ENCODE peak calls at places on chromosome X, in five cellular contexts. V, O, H, W and B are unnamed samples.

GRCh38 chrX:675896-676295 is 45.3 kb downstream of the SHOX start:
- DNase-seq in V (no peak), W (no peak), O (no peak), H (no peak), B (no peak)

GRCh38 chrX:40945366-40945713 is 139.9 kb upstream of the USP9X start:
- DNase-seq in V (peak; percentile 81), O (peak; percentile 26), W (no peak), H (peak; percentile 57), B (no peak)

GRCh38 chrX:7228226-7228625 is 80.3 kb upstream of the PUDP start:
- DNase-seq in V (no peak), W (no peak), H (no peak), O (no peak), B (no peak)

GRCh38 chrX:155761185-155761584 is 120.0 kb upstream of the VAMP7 start:
- DNase-seq in V (no peak), W (no peak), O (no peak), H (no peak), B (no peak)

GRCh38 chrX:87338510-87338909 is 179.1 kb upstream of the KLHL4 start:
- DNase-seq in V (peak; percentile 47), O (peak; percentile 52), W (no peak), H (peak; percentile 20), B (no peak)

GRCh38 chrX:117972681-117973080 is 143.9 kb downstream of the KLHL13 start:
- DNase-seq in W (no peak), V (peak; percentile 18), H (no peak), O (no peak), B (no peak)

GRCh38 chrX:44462851-44463250 is 79.8 kb downstream of the FUNDC1 start:
- DNase-seq in V (peak; percentile 2), O (no peak), W (no peak), H (no peak), B (no peak)

GRCh38 chrX:75303795-75304194 is 29.9 kb downstream of the UPRT start:
- DNase-seq in H (no peak), O (no peak), W (no peak), V (peak; percentile 86), B (no peak)

GRCh38 chrX:66635360-66635759 is 3.5 kb downstream of the EDA2R start:
- DNase-seq in W (no peak), V (peak; percentile 90), H (no peak), O (no peak), B (no peak)

GRCh38 chrX:18933611-18934010 is 50.3 kb downstream of the PHKA2 start:
- DNase-seq in V (no peak), H (no peak), W (no peak), O (no peak), B (no peak)

GRCh38 chrX:47619486-47620302 is at the start of gene SYN1:
- DNase-seq in W (peak; percentile 93), O (no peak), H (peak; percentile 79), V (peak; percentile 74), B (peak; percentile 53)

GRCh38 chrX:121103381-121103780 is 56.0 kb downstream of the GLUD2 start:
- DNase-seq in W (no peak), V (no peak), H (no peak), O (no peak), B (no peak)

GRCh38 chrX:142238536-142238935 is 33.4 kb upstream of the MAGEC2 start:
- DNase-seq in W (no peak), H (no peak), V (no peak), O (no peak), B (no peak)

GRCh38 chrX:139025822-139026221 is 314.3 kb upstream of the FGF13 start:
- DNase-seq in H (no peak), V (no peak), O (no peak), W (no peak), B (no peak)

GRCh38 chrX:136130931-136131843 is 16.1 kb upstream of the FHL1 start:
- DNase-seq in W (no peak), H (peak; percentile 95), V (peak; percentile 90), O (peak; percentile 1), B (no peak)

GRCh38 chrX:119871599-119872395 is at the start of the genes NDUFA1 and RNF113A:
- DNase-seq in V (peak; percentile 84), O (peak; percentile 90), W (peak; percentile 93), H (peak; percentile 92), B (peak; percentile 59)

GRCh38 chrX:47574609-47575325 is 7.5 kb upstream of the TIMP1 start:
- DNase-seq in H (no peak), O (no peak), W (no peak), V (no peak), B (no peak)

GRCh38 chrX:71111141-71111843 is at the start of gene IL2RG:
- DNase-seq in W (no peak), O (no peak), V (no peak), H (peak; percentile 28), B (peak; percentile 54)

GRCh38 chrX:136646602-136647239 is 1.2 kb upstream of the CD40LG start:
- DNase-seq in O (no peak), V (no peak), H (no peak), W (no peak), B (no peak)

GRCh38 chrX:115978068-115978467 is 192.5 kb upstream of the AGTR2 start:
- DNase-seq in W (no peak), V (no peak), H (no peak), O (no peak), B (no peak)

GRCh38 chrX:122835886-122836285 is 348.2 kb upstream of the GRIA3 start:
- DNase-seq in O (no peak), W (no peak), H (no peak), V (peak; percentile 1), B (no peak)

GRCh38 chrX:29666361-29666760 is 549.0 kb upstream of the MAGEB2 start:
- DNase-seq in O (no peak), H (peak; percentile 77), V (peak; percentile 71), W (no peak), B (no peak)

GRCh38 chrX:28586891-28587635 is at the start of gene IL1RAPL1:
- DNase-seq in W (no peak), V (peak; percentile 75), H (peak; percentile 12), O (peak; percentile 40), B (no peak)

GRCh38 chrX:40009462-40009851 is 88.3 kb downstream of the BCOR start:
- DNase-seq in O (no peak), H (no peak), W (peak; percentile 40), V (no peak), B (no peak)

GRCh38 chrX:13515181-13515930 is 54.0 kb upstream of the EGFL6 start:
- DNase-seq in W (no peak), O (no peak), H (no peak), V (no peak), B (no peak)

GRCh38 chrX:147912093-147912801 is 528 bp downstream of the FMR1 start:
- DNase-seq in W (peak; percentile 71), H (peak; percentile 41), O (peak; percentile 65), V (peak; percentile 32), B (peak; percentile 4)

GRCh38 chrX:39749135-39749534 is 348.6 kb downstream of the BCOR start:
- DNase-seq in H (no peak), V (no peak), W (peak; percentile 72), O (no peak), B (no peak)

GRCh38 chrX:148632444-148632843 is 132.0 kb downstream of the AFF2 start:
- DNase-seq in H (no peak), V (no peak), O (no peak), W (no peak), B (no peak)

GRCh38 chrX:21764043-21764442 is 6.1 kb upstream of the SMPX start:
- DNase-seq in V (no peak), H (no peak), W (no peak), O (no peak), B (no peak)

GRCh38 chrX:113274345-113274744 is 433.7 kb upstream of the AMOT start:
- DNase-seq in H (no peak), V (no peak), O (no peak), W (no peak), B (no peak)

GRCh38 chrX:107483976-107484726 is 34.7 kb downstream of the FRMPD3 start:
- DNase-seq in O (no peak), V (peak; percentile 15), W (peak; percentile 83), H (no peak), B (no peak)